ENCODE peak calls at places on chromosomes 1 and 21, in eight cellular contexts. X is keratinocyte, U is GM23248, N is HCT116, I is hepatocyte, Y is MM.1S, K is DND-41, V is K562. M is an unnamed sample.

GRCh38 chr1:100882622-100883186 is 11.9 kb downstream of the EXTL2 start:
- DNase-seq in X (no peak), I (peak), K (no peak), N (no peak), V (no peak), U (no peak), Y (no peak), M (no peak)

GRCh38 chr1:228177936-228178710 is 12.5 kb downstream of the IBA57 start:
- DNase-seq in U (no peak), K (no peak), N (no peak), V (no peak), I (no peak), Y (no peak), X (no peak), M (no peak)

GRCh38 chr21:31201548-31201947 is 142.5 kb downstream of the TIAM1 start:
- DNase-seq in X (no peak), N (no peak), K (no peak), V (no peak), U (peak), Y (no peak), I (no peak), M (no peak)

GRCh38 chr1:15033264-15033663 is 120.3 kb upstream of the TMEM51 start:
- DNase-seq in N (no peak), U (peak), X (no peak), I (no peak), K (no peak), V (no peak), Y (no peak), M (no peak)

GRCh38 chr1:181086926-181087325 is 1.6 kb upstream of the IER5 start:
- DNase-seq in N (no peak), Y (no peak), X (peak), U (peak), I (no peak), K (no peak), V (no peak), M (no peak)

GRCh38 chr1:28718601-28719331 is 18.0 kb upstream of the YTHDF2 start:
- DNase-seq in Y (no peak), N (no peak), K (no peak), I (peak), U (peak), X (no peak), V (peak), M (no peak)

GRCh38 chr1:190904091-190904695 is 426.5 kb upstream of the BRINP3 start:
- DNase-seq in X (no peak), Y (no peak), N (no peak), I (no peak), U (no peak), V (no peak), K (no peak), M (no peak)

GRCh38 chr21:42644223-42645208 is 8.9 kb upstream of the PDE9A start:
- DNase-seq in X (no peak), V (no peak), K (no peak), I (no peak), U (peak), N (no peak), Y (no peak), M (no peak)

GRCh38 chr1:45340816-45341215 is 576 bp upstream of the MUTYH start:
- DNase-seq in U (peak), X (no peak), K (peak), Y (peak), N (no peak), V (peak), I (peak), M (no peak)

GRCh38 chr1:214441119-214441518 is 110.3 kb downstream of the PTPN14 start:
- DNase-seq in N (no peak), V (no peak), K (no peak), X (no peak), U (no peak), I (no peak), Y (no peak), M (peak)

GRCh38 chr1:156623946-156624813 is 5.0 kb downstream of the HAPLN2 start:
- DNase-seq in I (peak), Y (peak), N (no peak), U (peak), X (no peak), K (no peak), V (peak), M (no peak)
- TF ChIP-seq EZH2 in I (peak), Y (no peak), N (no peak), U (peak), X (peak), K (no peak), V (no peak), M (no peak)

GRCh38 chr1:18630511-18631495 is at the start of gene PAX7:
- DNase-seq in Y (no peak), N (no peak), U (no peak), K (no peak), V (no peak), I (no peak), X (no peak), M (no peak)
- TF ChIP-seq EZH2 in Y (peak), N (no peak), U (peak), K (no peak), V (no peak), I (peak), X (peak), M (no peak)

DNA sequence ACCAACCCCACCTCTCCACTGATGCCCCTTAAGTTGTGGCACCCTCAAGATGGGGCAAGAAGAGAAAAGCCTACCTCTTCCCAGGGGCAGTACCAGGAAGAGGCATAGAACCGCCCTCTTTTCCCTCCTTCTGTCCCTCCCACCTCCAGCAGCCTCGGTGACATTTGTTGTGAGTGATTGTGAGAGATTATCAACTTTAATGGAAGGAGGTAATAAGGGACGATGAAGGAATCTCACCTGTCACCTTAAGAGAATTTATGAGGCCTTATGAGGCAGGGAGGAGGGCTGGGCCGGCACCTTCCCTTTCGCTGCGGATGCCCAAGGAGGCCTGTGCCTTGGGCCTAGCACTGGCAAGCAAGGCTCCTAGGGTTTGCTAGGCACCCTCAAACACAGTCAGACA is 1.4 kb upstream of the ADGRB2 start:
- DNase-seq in K (no peak), X (no peak), N (no peak), I (no peak), U (no peak), V (no peak), Y (no peak), M (no peak)
- TF ChIP-seq EZH2 in K (no peak), X (no peak), N (no peak), I (no peak), U (no peak), V (no peak), Y (no peak), M (no peak)

GRCh38 chr1:75129660-75130311 is 4.4 kb upstream of the LHX8 start:
- DNase-seq in U (no peak), V (no peak), K (no peak), N (no peak), X (no peak), I (no peak), Y (no peak), M (no peak)
- TF ChIP-seq EZH2 in U (peak), V (no peak), K (no peak), N (no peak), X (peak), I (no peak), Y (no peak), M (no peak)

DNA sequence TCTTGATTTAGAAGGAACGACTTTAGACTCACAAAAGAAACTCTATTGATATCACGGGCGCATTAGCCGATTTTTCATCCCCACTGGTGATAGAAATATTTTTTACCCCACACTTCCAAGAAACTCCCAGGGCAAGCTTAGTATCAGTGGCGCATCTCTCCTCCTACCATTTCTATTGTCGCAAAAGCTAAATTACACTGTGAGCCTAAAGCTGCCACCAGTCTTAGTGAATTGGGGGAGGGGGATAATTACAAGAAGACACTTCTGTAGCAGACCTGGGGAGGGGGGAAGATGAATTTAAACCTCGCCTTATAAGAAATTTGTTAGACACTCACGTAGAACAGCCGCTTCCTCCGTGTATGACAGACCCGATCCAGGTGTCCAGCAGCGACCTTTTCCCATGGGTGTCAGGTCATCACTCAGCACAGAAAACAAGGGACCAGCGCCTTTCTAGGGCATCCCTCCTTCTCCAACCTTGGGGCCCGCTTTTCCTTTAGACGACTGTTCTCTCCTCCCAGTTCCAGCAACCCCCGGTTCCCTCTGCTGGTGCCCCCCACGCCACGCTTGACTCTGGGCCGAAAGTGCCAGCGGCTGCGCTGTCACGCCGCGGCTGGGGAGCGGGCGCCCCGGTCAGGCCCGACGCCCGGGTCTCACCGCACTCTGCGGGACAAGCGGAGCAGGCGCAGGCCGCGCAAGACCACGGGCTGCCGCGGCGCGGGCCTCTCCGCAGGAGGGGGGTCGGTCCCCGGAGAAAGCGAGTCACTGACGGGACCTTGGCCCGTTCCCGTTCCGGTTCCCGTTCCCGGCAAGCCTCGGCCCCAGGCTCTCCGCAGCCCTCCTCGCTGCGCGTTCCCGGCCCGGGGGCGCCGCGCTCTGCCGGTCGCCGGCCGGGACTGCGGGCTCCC is 797 bp downstream of the PHC2 start:
- DNase-seq in N (no peak), Y (peak), I (peak), U (peak), K (no peak), X (no peak), V (peak), M (no peak)
- TF ChIP-seq EZH2 in N (no peak), Y (no peak), I (no peak), U (no peak), K (no peak), X (no peak), V (no peak), M (no peak)

GRCh38 chr1:182387566-182387965 is 4.0 kb downstream of the GLUL start:
- DNase-seq in I (no peak), Y (no peak), K (no peak), X (no peak), U (no peak), V (no peak), N (no peak), M (no peak)
- TF ChIP-seq EZH2 in I (no peak), Y (no peak), K (no peak), X (no peak), U (no peak), V (no peak), N (no peak), M (no peak)

M was measured in SK-N-MC.